ENCODE peak calls at places on chromosomes 5 and 9, in five cellular contexts. I is esophagus squamous epithelium, U is sigmoid colon, G is gastrocnemius medialis, R is heart left ventricle. W is an unnamed sample.

GRCh38 chr5:147968855-147969254 is 62.5 kb upstream of the C5orf46 start:
- DNase-seq in I (no peak), U (no peak), G (no peak), R (no peak), W (no peak)

GRCh38 chr5:116492016-116492623 is 82.5 kb downstream of the SEMA6A start:
- DNase-seq in I (no peak), U (no peak), G (no peak), R (no peak), W (no peak)

GRCh38 chr9:124716795-124717194 is 54.3 kb downstream of the NR6A1 start:
- DNase-seq in I (no peak), U (no peak), G (no peak), R (no peak), W (no peak)

GRCh38 chr9:71910602-71911060 is 362 bp downstream of the ABHD17B start:
- DNase-seq in I (no peak), U (no peak), G (no peak), R (no peak), W (peak; percentile 53)

GRCh38 chr5:160833806-160834205 is 18.2 kb downstream of the ATP10B start:
- DNase-seq in I (no peak), U (no peak), G (no peak), R (no peak), W (no peak)

GRCh38 chr5:141349917-141350619 is at the start of gene PCDHGB1:
- DNase-seq in I (no peak), U (no peak), G (no peak), R (no peak), W (no peak)

GRCh38 chr5:132826424-132827082 is 3.9 kb downstream of the SHROOM1 start:
- DNase-seq in I (no peak), U (no peak), G (no peak), R (no peak), W (no peak)

GRCh38 chr5:91212336-91213092 is 170.6 kb downstream of the ARRDC3 start:
- DNase-seq in I (no peak), U (peak; percentile 70), G (no peak), R (no peak), W (no peak)

GRCh38 chr9:27447036-27447700 is 76.9 kb upstream of the IFNK start:
- DNase-seq in I (no peak), U (no peak), G (no peak), R (no peak), W (no peak)

GRCh38 chr5:76521240-76521758 is 101.9 kb downstream of the F2RL2 start:
- DNase-seq in I (no peak), U (no peak), G (no peak), R (no peak), W (no peak)

DNA sequence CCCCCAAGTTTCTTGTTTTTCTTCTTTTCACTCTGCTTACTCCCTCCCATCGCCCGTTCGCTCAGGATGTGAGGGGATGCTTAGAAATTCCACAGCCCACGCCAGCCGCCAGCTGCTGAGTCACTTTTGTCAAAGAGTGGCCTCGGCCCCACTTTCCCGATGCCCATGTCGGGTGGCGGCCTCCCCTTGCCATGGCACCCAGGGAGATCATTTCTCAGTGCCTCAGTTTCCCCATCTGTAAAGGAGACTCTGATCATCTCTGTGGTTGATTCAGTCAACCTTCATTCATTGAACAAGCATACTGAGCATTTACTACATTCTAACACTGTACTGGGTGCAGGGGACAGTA is 362 bp upstream of the PDGFRB start:
- DNase-seq in I (no peak), U (no peak), G (no peak), R (no peak), W (no peak)
- H3K4me3 ChIP-seq in I (peak overlapping the region; percentile 47), U (peak overlapping the region; percentile 54), G (peak overlapping the region; percentile 55), R (peak overlapping the region; percentile 50), W (peak overlapping the region; percentile 4)

DNA sequence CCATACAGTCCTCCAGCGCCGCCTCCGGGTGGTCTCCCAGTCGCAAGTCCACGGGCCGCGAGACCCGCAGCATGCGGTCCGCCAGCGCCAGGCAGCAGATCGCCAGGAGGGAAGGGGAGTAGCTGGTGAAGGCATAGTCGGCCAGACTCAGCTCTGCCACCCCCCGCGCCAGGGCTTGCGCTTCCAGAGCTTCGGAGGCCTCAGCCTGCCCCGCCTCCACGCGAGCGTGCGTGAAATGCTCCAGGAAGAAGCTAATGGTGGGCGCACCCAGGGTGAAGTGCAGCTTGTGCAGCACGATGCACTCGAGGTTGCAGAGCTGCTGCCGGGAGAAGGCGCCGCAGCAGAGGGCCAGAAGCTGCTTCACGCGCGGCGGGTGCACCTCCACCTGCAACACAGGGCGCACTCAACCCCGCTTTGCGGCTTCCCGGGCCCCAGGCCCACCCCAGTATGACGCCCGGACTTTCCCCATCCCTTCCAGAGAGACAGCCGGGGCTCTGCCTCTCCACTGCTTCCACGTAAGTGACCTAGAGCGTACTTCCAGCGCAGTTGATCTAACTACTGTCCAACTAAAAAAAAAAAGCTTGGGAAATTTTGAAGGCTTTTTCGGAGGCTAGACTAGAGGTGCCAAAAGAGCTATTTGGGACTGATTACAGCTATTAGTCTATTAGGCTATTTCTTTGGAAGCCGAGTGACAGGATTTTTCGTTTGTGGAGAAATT is 1.8 kb downstream of the CCNO start:
- DNase-seq in I (no peak), U (no peak), G (no peak), R (no peak), W (no peak)
- TF ChIP-seq POLR2A in I (no peak), U (no peak), G (no peak), R (no peak), W (no peak)

GRCh38 chr5:1642621-1643061 is 118.9 kb upstream of the LPCAT1 start:
- DNase-seq in I (no peak), U (no peak), G (no peak), R (peak; percentile 50), W (no peak)

GRCh38 chr5:1642221-1642620 is 118.5 kb upstream of the LPCAT1 start:
- DNase-seq in I (no peak), U (no peak), G (no peak), R (peak; percentile 46), W (no peak)

GRCh38 chr5:1643651-1644392 is 120.1 kb upstream of the LPCAT1 start:
- DNase-seq in I (no peak), U (no peak), G (no peak), R (peak; percentile 23), W (peak; percentile 37)

GRCh38 chr5:1647580-1647979 is 123.8 kb upstream of the LPCAT1 start:
- DNase-seq in I (no peak), U (no peak), G (no peak), R (no peak), W (no peak)

DNA sequence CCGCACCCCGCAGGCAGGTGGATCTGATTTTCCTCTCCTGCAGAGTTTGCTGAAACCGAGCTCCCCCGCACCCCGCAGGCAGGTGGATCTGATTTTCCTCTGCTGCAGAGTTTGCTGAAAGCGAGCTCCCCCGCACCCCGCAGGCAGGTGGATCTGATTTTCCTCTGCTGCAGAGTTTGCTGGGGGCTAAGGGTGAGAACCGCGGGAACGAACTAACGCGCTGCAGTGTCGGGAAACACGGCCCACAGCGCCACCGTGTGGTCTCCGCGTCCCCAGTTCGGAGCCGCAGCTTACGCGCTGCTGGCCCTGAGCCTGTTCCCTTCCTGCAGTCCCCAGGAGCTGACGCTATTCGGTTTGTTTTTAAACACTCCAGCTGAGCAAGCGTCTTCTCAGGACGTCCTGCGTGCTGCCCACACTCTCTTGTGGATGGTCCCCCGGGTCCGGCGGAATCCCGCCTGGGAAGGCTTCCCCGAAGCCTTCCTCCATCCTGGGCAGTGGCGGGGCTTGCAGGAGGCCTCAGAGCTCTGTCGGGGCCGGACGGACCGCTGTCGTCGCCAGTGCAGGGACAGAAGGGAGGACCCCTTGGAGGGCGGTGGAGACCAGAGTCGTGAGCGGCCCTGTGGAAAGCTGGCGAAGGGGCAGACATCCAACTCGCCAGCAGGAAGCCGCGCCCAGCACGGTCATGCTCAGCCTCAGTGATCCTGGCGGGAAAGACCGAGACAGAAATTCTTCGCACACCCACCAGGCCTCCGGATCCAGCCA is 121.2 kb upstream of the LPCAT1 start:
- DNase-seq in I (no peak), U (peak; percentile 91), G (peak; percentile 20), R (peak; percentile 89), W (peak; percentile 85)
- H3K4me3 ChIP-seq in I (peak overlapping the region; percentile 15), U (no peak overlapping the region), G (peak overlapping the region; percentile 39), R (peak overlapping the region; percentile 41), W (no peak overlapping the region)

GRCh38 chr9:134375430-134376385 is 49.5 kb downstream of the RXRA start:
- DNase-seq in I (no peak), U (peak; percentile 87), G (peak; percentile 85), R (peak; percentile 80), W (peak; percentile 90)
- TF ChIP-seq POLR2A in I (no peak), U (no peak), G (peak; percentile 74), R (no peak), W (peak; percentile 77)

GRCh38 chr5:10474521-10475075 is 32.9 kb downstream of the ROPN1L start:
- DNase-seq in I (no peak), U (no peak), G (no peak), R (no peak), W (no peak)
- H3K4me3 ChIP-seq in I (no peak overlapping the region), U (no peak overlapping the region), G (no peak overlapping the region), R (no peak overlapping the region), W (no peak overlapping the region)

W was measured in right lobe of liver.